ENCODE peak calls at places on chromosome 16, in eight cellular contexts. One of them, this sample, is unnamed. For H3K9me3, the result is how much of the 10 kb centered on the place peaks cover.

GRCh38 chr16:56462064-56462796 is 10.9 kb downstream of the OGFOD1 start:
- DNase-seq in body of pancreas: no peak
- DNase-seq in heart left ventricle: no peak
- DNase-seq in H9: no peak
- DNase-seq in heart right ventricle: no peak
- DNase-seq in ovary: no peak
- DNase-seq in thoracic aorta: no peak
- DNase-seq in transverse colon: no peak
- DNase-seq in this sample: no peak

GRCh38 chr16:19223235-19223847 is 55.3 kb downstream of the SYT17 start:
- DNase-seq in ovary: no peak
- DNase-seq in H9: peak
- DNase-seq in thoracic aorta: no peak
- DNase-seq in body of pancreas: peak
- DNase-seq in heart right ventricle: no peak
- DNase-seq in heart left ventricle: no peak
- DNase-seq in transverse colon: peak
- DNase-seq in this sample: no peak

GRCh38 chr16:65012357-65012756 is 109.5 kb downstream of the CDH11 start:
- DNase-seq in transverse colon: no peak
- DNase-seq in H9: no peak
- DNase-seq in body of pancreas: no peak
- DNase-seq in ovary: no peak
- DNase-seq in heart right ventricle: no peak
- DNase-seq in thoracic aorta: no peak
- DNase-seq in heart left ventricle: no peak
- DNase-seq in this sample: no peak

GRCh38 chr16:80253741-80254140 is 287.1 kb upstream of the DYNLRB2 start:
- DNase-seq in heart right ventricle: no peak
- DNase-seq in ovary: no peak
- DNase-seq in body of pancreas: no peak
- DNase-seq in heart left ventricle: no peak
- DNase-seq in transverse colon: no peak
- DNase-seq in H9: no peak
- DNase-seq in thoracic aorta: no peak
- DNase-seq in this sample: no peak

GRCh38 chr16:25027781-25028180 is 12.6 kb upstream of the ARHGAP17 start:
- DNase-seq in transverse colon: no peak
- DNase-seq in ovary: no peak
- DNase-seq in body of pancreas: no peak
- DNase-seq in thoracic aorta: no peak
- DNase-seq in heart right ventricle: no peak
- DNase-seq in H9: no peak
- DNase-seq in heart left ventricle: no peak
- DNase-seq in this sample: no peak

GRCh38 chr16:52861614-52862022 is 191.1 kb downstream of the CHD9NB start:
- DNase-seq in heart right ventricle: no peak
- DNase-seq in body of pancreas: peak
- DNase-seq in heart left ventricle: no peak
- DNase-seq in thoracic aorta: no peak
- DNase-seq in ovary: no peak
- DNase-seq in H9: no peak
- DNase-seq in transverse colon: peak
- DNase-seq in this sample: no peak

GRCh38 chr16:71808593-71809449 is at the start of gene AP1G1:
- DNase-seq in transverse colon: peak
- DNase-seq in heart left ventricle: peak
- DNase-seq in body of pancreas: peak
- DNase-seq in thoracic aorta: peak
- DNase-seq in ovary: peak
- DNase-seq in heart right ventricle: peak
- DNase-seq in H9: peak
- DNase-seq in this sample: peak

GRCh38 chr16:22425036-22425801 is 50.8 kb upstream of the CDR2 start:
- DNase-seq in H9: no peak
- DNase-seq in body of pancreas: peak
- DNase-seq in heart left ventricle: peak
- DNase-seq in ovary: peak
- DNase-seq in transverse colon: no peak
- DNase-seq in thoracic aorta: no peak
- DNase-seq in heart right ventricle: peak
- DNase-seq in this sample: no peak

GRCh38 chr16:80583466-80583865 is 42.7 kb downstream of the DYNLRB2 start:
- DNase-seq in heart left ventricle: no peak
- DNase-seq in body of pancreas: no peak
- DNase-seq in ovary: no peak
- DNase-seq in thoracic aorta: no peak
- DNase-seq in H9: no peak
- DNase-seq in transverse colon: no peak
- DNase-seq in heart right ventricle: no peak
- DNase-seq in this sample: no peak

GRCh38 chr16:89506791-89507191 is 1.4 kb upstream of the SPG7 start:
- DNase-seq in thoracic aorta: no peak
- DNase-seq in heart left ventricle: no peak
- DNase-seq in body of pancreas: no peak
- DNase-seq in H9: no peak
- DNase-seq in heart right ventricle: no peak
- DNase-seq in transverse colon: no peak
- DNase-seq in ovary: peak
- DNase-seq in this sample: no peak

GRCh38 chr16:58299757-58300349 is 5.0 kb upstream of the PRSS54 start:
- DNase-seq in H9: peak
- DNase-seq in body of pancreas: no peak
- DNase-seq in heart left ventricle: no peak
- DNase-seq in thoracic aorta: no peak
- DNase-seq in ovary: no peak
- DNase-seq in transverse colon: peak
- DNase-seq in heart right ventricle: no peak
- DNase-seq in this sample: no peak

GRCh38 chr16:89918453-89919347 is at the start of gene MC1R:
- DNase-seq in ovary: no peak
- DNase-seq in heart right ventricle: no peak
- DNase-seq in body of pancreas: no peak
- DNase-seq in transverse colon: no peak
- DNase-seq in H9: peak
- DNase-seq in heart left ventricle: no peak
- DNase-seq in thoracic aorta: no peak
- DNase-seq in this sample: no peak

GRCh38 chr16:75929056-75929455 is 202.8 kb upstream of the CPHXL start:
- DNase-seq in heart left ventricle: no peak
- DNase-seq in transverse colon: no peak
- DNase-seq in thoracic aorta: no peak
- DNase-seq in heart right ventricle: no peak
- DNase-seq in H9: no peak
- DNase-seq in ovary: no peak
- DNase-seq in body of pancreas: no peak
- DNase-seq in this sample: no peak

GRCh38 chr16:10988164-10988803 is 43.9 kb downstream of the CLEC16A start:
- DNase-seq in body of pancreas: no peak
- DNase-seq in transverse colon: no peak
- DNase-seq in thoracic aorta: no peak
- DNase-seq in heart right ventricle: no peak
- DNase-seq in H9: peak
- DNase-seq in heart left ventricle: no peak
- DNase-seq in ovary: no peak
- DNase-seq in this sample: peak
- TF ChIP-seq CTCF in body of pancreas: no peak
- TF ChIP-seq CTCF in transverse colon: peak
- TF ChIP-seq CTCF in thoracic aorta: no peak
- TF ChIP-seq CTCF in heart right ventricle: no peak
- TF ChIP-seq CTCF in H9: peak
- TF ChIP-seq CTCF in heart left ventricle: peak
- TF ChIP-seq CTCF in ovary: no peak
- TF ChIP-seq CTCF in this sample: peak

GRCh38 chr16:4604401-4604800 is 10.3 kb downstream of the UBALD1 start:
- DNase-seq in heart left ventricle: no peak
- DNase-seq in body of pancreas: no peak
- DNase-seq in transverse colon: no peak
- DNase-seq in heart right ventricle: no peak
- DNase-seq in H9: no peak
- DNase-seq in thoracic aorta: no peak
- DNase-seq in ovary: no peak
- DNase-seq in this sample: no peak

GRCh38 chr16:4603624-4604170 is 11.0 kb downstream of the UBALD1 start:
- DNase-seq in thoracic aorta: no peak
- DNase-seq in heart left ventricle: no peak
- DNase-seq in H9: no peak
- DNase-seq in heart right ventricle: no peak
- DNase-seq in transverse colon: no peak
- DNase-seq in body of pancreas: no peak
- DNase-seq in ovary: no peak
- DNase-seq in this sample: no peak

GRCh38 chr16:4599545-4599944 is 15.1 kb downstream of the UBALD1 start:
- DNase-seq in heart right ventricle: no peak
- DNase-seq in thoracic aorta: no peak
- DNase-seq in ovary: no peak
- DNase-seq in H9: no peak
- DNase-seq in body of pancreas: no peak
- DNase-seq in heart left ventricle: no peak
- DNase-seq in transverse colon: no peak
- DNase-seq in this sample: no peak

GRCh38 chr16:4601317-4602186 is 13.1 kb downstream of the UBALD1 start:
- DNase-seq in heart right ventricle: no peak
- DNase-seq in transverse colon: no peak
- DNase-seq in ovary: peak
- DNase-seq in H9: no peak
- DNase-seq in body of pancreas: peak
- DNase-seq in thoracic aorta: no peak
- DNase-seq in heart left ventricle: no peak
- DNase-seq in this sample: no peak

DNA sequence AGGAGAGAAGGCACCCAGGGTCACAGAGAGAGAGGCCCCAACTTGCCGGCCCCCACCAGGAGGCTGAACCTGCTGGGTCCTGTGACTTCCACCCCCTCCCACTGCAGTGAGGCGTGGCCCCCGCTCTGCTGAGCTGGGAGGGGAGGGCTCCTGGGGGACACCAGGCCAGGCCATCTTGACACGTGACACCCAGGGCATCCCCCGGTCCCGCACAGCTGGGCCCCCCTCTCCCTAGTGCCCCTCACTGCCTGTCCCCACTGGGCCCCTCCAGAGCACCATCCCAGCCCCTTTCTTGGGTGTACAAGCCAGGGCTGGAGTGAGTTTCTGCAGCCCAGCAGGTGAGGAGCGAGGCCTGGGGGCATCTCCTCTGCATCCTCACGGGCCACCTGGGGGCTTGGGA is 12.4 kb downstream of the UBALD1 start:
- DNase-seq in H9: no peak
- DNase-seq in heart right ventricle: no peak
- DNase-seq in thoracic aorta: no peak
- DNase-seq in ovary: no peak
- DNase-seq in transverse colon: no peak
- DNase-seq in body of pancreas: no peak
- DNase-seq in heart left ventricle: no peak
- DNase-seq in this sample: no peak
- H3K9me3 ChIP-seq in H9: under half
- H3K9me3 ChIP-seq in heart right ventricle: under half
- H3K9me3 ChIP-seq in thoracic aorta: under half
- H3K9me3 ChIP-seq in ovary: under half
- H3K9me3 ChIP-seq in transverse colon: under half
- H3K9me3 ChIP-seq in body of pancreas: under half
- H3K9me3 ChIP-seq in heart left ventricle: under half
- H3K9me3 ChIP-seq in this sample: under half

DNA sequence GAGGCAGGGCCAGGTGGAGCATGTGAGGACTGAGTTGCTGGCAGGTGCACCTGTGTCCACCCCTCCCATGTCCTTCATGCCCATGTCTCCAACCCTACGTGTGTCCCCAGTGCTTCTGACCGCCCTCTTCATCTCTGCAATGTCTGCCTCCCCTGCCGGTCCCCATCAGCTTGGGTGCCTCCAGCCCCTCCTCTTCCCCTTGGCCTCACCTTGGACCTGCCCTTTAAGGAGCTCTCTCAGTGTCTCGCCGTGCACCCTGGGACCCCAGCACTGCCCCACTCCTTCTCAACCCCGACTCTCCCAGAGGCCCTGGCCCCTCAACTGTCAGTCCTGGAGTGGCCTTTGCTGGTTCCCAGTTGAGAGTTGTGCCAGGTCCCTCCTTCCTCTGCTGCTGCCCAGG is 15.0 kb downstream of the RIPOR1 start:
- DNase-seq in transverse colon: peak
- DNase-seq in body of pancreas: no peak
- DNase-seq in thoracic aorta: no peak
- DNase-seq in H9: no peak
- DNase-seq in heart right ventricle: no peak
- DNase-seq in heart left ventricle: no peak
- DNase-seq in ovary: no peak
- DNase-seq in this sample: no peak
- H3K27ac ChIP-seq in transverse colon: no peak
- H3K27ac ChIP-seq in body of pancreas: no peak
- H3K27ac ChIP-seq in thoracic aorta: no peak
- H3K27ac ChIP-seq in H9: no peak
- H3K27ac ChIP-seq in heart right ventricle: no peak
- H3K27ac ChIP-seq in heart left ventricle: no peak
- H3K27ac ChIP-seq in ovary: no peak
- H3K27ac ChIP-seq in this sample: no peak

GRCh38 chr16:1212616-1213194 is 12.4 kb downstream of the TPSG1 start:
- DNase-seq in thoracic aorta: no peak
- DNase-seq in ovary: no peak
- DNase-seq in transverse colon: no peak
- DNase-seq in heart right ventricle: no peak
- DNase-seq in body of pancreas: no peak
- DNase-seq in H9: no peak
- DNase-seq in heart left ventricle: no peak
- DNase-seq in this sample: no peak

GRCh38 chr16:1213796-1214372 is 11.2 kb downstream of the TPSG1 start:
- DNase-seq in thoracic aorta: no peak
- DNase-seq in transverse colon: no peak
- DNase-seq in heart left ventricle: no peak
- DNase-seq in ovary: no peak
- DNase-seq in heart right ventricle: no peak
- DNase-seq in H9: no peak
- DNase-seq in body of pancreas: no peak
- DNase-seq in this sample: no peak

GRCh38 chr16:1211451-1212268 is 13.4 kb downstream of the TPSG1 start:
- DNase-seq in ovary: no peak
- DNase-seq in heart left ventricle: no peak
- DNase-seq in H9: no peak
- DNase-seq in heart right ventricle: no peak
- DNase-seq in transverse colon: no peak
- DNase-seq in body of pancreas: no peak
- DNase-seq in thoracic aorta: no peak
- DNase-seq in this sample: no peak

GRCh38 chr16:1214693-1215092 is 10.4 kb downstream of the TPSG1 start:
- DNase-seq in H9: no peak
- DNase-seq in transverse colon: no peak
- DNase-seq in thoracic aorta: no peak
- DNase-seq in heart left ventricle: no peak
- DNase-seq in ovary: no peak
- DNase-seq in body of pancreas: no peak
- DNase-seq in heart right ventricle: no peak
- DNase-seq in this sample: no peak

DNA sequence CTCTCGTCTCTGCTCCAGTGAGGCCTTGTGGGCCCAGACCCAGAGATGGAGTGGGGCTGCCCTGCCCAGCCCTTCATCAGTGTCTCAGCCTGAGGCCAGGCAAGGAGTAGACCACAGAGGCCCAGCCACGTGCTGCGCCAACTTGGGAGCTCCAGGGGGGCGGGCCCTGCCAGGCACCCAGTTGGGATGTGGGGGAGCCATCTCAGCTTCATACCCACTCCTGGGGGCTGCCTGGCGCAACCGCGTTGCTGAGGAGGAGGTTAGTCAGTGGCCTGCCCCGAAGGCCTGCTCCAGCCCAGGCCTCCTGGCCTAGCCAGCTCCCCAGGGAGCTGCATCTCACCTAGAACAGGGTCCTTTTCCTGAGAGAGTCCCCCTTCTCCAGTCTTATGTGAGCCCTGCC is 11.8 kb downstream of the TPSG1 start:
- DNase-seq in thoracic aorta: no peak
- DNase-seq in ovary: no peak
- DNase-seq in H9: no peak
- DNase-seq in heart right ventricle: no peak
- DNase-seq in transverse colon: no peak
- DNase-seq in heart left ventricle: no peak
- DNase-seq in body of pancreas: no peak
- DNase-seq in this sample: no peak
- TF ChIP-seq CTCF in thoracic aorta: no peak
- TF ChIP-seq CTCF in ovary: no peak
- TF ChIP-seq CTCF in H9: no peak
- TF ChIP-seq CTCF in heart right ventricle: no peak
- TF ChIP-seq CTCF in transverse colon: no peak
- TF ChIP-seq CTCF in heart left ventricle: no peak
- TF ChIP-seq CTCF in body of pancreas: no peak
- TF ChIP-seq CTCF in this sample: no peak

This sample was measured in CD4-positive, alpha-beta T cell.